ENCODE peak calls at places on chromosomes 6 and 20, in four cellular contexts. One of them, this sample, is unnamed.

GRCh38 chr20:39081255-39081654 is 119.1 kb downstream of the DHX35 start:
- DNase-seq in HEK293T: peak
- DNase-seq in HepG2: peak
- DNase-seq in GM12878: peak
- DNase-seq in this sample: peak

GRCh38 chr6:42520786-42521607 is 42.8 kb upstream of the UBR2 start:
- DNase-seq in GM12878: peak
- DNase-seq in HEK293T: no peak
- DNase-seq in HepG2: no peak
- DNase-seq in this sample: no peak

GRCh38 chr6:111667921-111668320 is 62.2 kb upstream of the TRAF3IP2 start:
- DNase-seq in GM12878: no peak
- DNase-seq in HEK293T: no peak
- DNase-seq in HepG2: no peak
- DNase-seq in this sample: no peak

GRCh38 chr6:161058746-161059145 is 67.2 kb downstream of the MAP3K4 start:
- DNase-seq in HepG2: no peak
- DNase-seq in HEK293T: no peak
- DNase-seq in GM12878: no peak
- DNase-seq in this sample: no peak

GRCh38 chr6:12353731-12354130 is 63.6 kb downstream of the EDN1 start:
- DNase-seq in HEK293T: no peak
- DNase-seq in HepG2: no peak
- DNase-seq in GM12878: no peak
- DNase-seq in this sample: no peak

GRCh38 chr20:60254901-60255411 is 296.7 kb downstream of the CDH26 start:
- DNase-seq in HEK293T: no peak
- DNase-seq in HepG2: no peak
- DNase-seq in GM12878: no peak
- DNase-seq in this sample: no peak

GRCh38 chr20:40565681-40566040 is 123.4 kb downstream of the MAFB start:
- DNase-seq in HepG2: no peak
- DNase-seq in GM12878: no peak
- DNase-seq in HEK293T: no peak
- DNase-seq in this sample: no peak

GRCh38 chr6:125191916-125192609 is 38.5 kb downstream of the TPD52L1 start:
- DNase-seq in GM12878: peak
- DNase-seq in HepG2: peak
- DNase-seq in HEK293T: peak
- DNase-seq in this sample: peak

GRCh38 chr20:19617256-19617655 is 140.8 kb upstream of the RIN2 start:
- DNase-seq in HEK293T: no peak
- DNase-seq in GM12878: no peak
- DNase-seq in HepG2: no peak
- DNase-seq in this sample: no peak

GRCh38 chr6:44932651-44933091 is 395.5 kb upstream of the RUNX2 start:
- DNase-seq in HepG2: no peak
- DNase-seq in GM12878: no peak
- DNase-seq in HEK293T: no peak
- DNase-seq in this sample: no peak

GRCh38 chr20:62651285-62652021 is 9.2 kb downstream of the SLCO4A1 start:
- DNase-seq in HepG2: no peak
- DNase-seq in HEK293T: no peak
- DNase-seq in GM12878: peak
- DNase-seq in this sample: no peak

GRCh38 chr20:44695295-44696230 is 19.6 kb upstream of the CCN5 start:
- DNase-seq in GM12878: no peak
- DNase-seq in HepG2: no peak
- DNase-seq in HEK293T: no peak
- DNase-seq in this sample: no peak

GRCh38 chr6:41642960-41643898 is 5.0 kb downstream of the MDFI start:
- DNase-seq in HepG2: no peak
- DNase-seq in HEK293T: no peak
- DNase-seq in GM12878: no peak
- DNase-seq in this sample: no peak

GRCh38 chr6:53112871-53113270 is 35.8 kb downstream of the GCM1 start:
- DNase-seq in GM12878: no peak
- DNase-seq in HepG2: no peak
- DNase-seq in HEK293T: no peak
- DNase-seq in this sample: no peak

GRCh38 chr6:43636312-43636667 is 650 bp downstream of the MAD2L1BP start:
- DNase-seq in GM12878: no peak
- DNase-seq in HEK293T: no peak
- DNase-seq in HepG2: no peak
- DNase-seq in this sample: peak

GRCh38 chr6:146999766-147000165 is 204.5 kb upstream of the STXBP5 start:
- DNase-seq in HepG2: no peak
- DNase-seq in HEK293T: no peak
- DNase-seq in GM12878: no peak
- DNase-seq in this sample: no peak

GRCh38 chr6:148258868-148259267 is 83.8 kb upstream of the SASH1 start:
- DNase-seq in HepG2: no peak
- DNase-seq in HEK293T: no peak
- DNase-seq in GM12878: no peak
- DNase-seq in this sample: no peak

GRCh38 chr6:80214436-80215022 is 108.1 kb downstream of the BCKDHB start:
- DNase-seq in HepG2: peak
- DNase-seq in HEK293T: peak
- DNase-seq in GM12878: no peak
- DNase-seq in this sample: peak

GRCh38 chr6:74991573-74992332 is 214.1 kb downstream of the COL12A1 start:
- DNase-seq in GM12878: no peak
- DNase-seq in HEK293T: no peak
- DNase-seq in HepG2: no peak
- DNase-seq in this sample: no peak

GRCh38 chr20:43590036-43590391 is 723 bp upstream of the IFT52 start:
- DNase-seq in GM12878: no peak
- DNase-seq in HEK293T: peak
- DNase-seq in HepG2: peak
- DNase-seq in this sample: no peak

GRCh38 chr20:48298851-48299484 is 513.7 kb upstream of the SULF2 start:
- DNase-seq in HEK293T: no peak
- DNase-seq in HepG2: peak
- DNase-seq in GM12878: no peak
- DNase-seq in this sample: no peak

GRCh38 chr6:6390849-6391602 is 70.6 kb upstream of the F13A1 start:
- DNase-seq in HEK293T: no peak
- DNase-seq in HepG2: no peak
- DNase-seq in GM12878: peak
- DNase-seq in this sample: no peak

GRCh38 chr20:63124092-63124781 is 91.7 kb downstream of the YTHDF1 start:
- DNase-seq in GM12878: no peak
- DNase-seq in HepG2: no peak
- DNase-seq in HEK293T: no peak
- DNase-seq in this sample: no peak

GRCh38 chr6:46704562-46704961 is 16.9 kb downstream of the TDRD6 start:
- DNase-seq in HEK293T: peak
- DNase-seq in GM12878: no peak
- DNase-seq in HepG2: peak
- DNase-seq in this sample: no peak

GRCh38 chr6:116764557-116764960 is 960 bp downstream of the FAM162B start:
- DNase-seq in HepG2: no peak
- DNase-seq in HEK293T: no peak
- DNase-seq in GM12878: no peak
- DNase-seq in this sample: no peak

GRCh38 chr6:157241411-157241979 is 81.8 kb downstream of the TMEM242 start:
- DNase-seq in HepG2: no peak
- DNase-seq in GM12878: no peak
- DNase-seq in HEK293T: no peak
- DNase-seq in this sample: no peak

GRCh38 chr20:63547484-63548480 is at the start of gene SRMS:
- DNase-seq in HepG2: no peak
- DNase-seq in HEK293T: no peak
- DNase-seq in GM12878: no peak
- DNase-seq in this sample: peak

GRCh38 chr6:41055149-41055548 is 2.1 kb downstream of the APOBEC2 start:
- DNase-seq in HepG2: no peak
- DNase-seq in HEK293T: no peak
- DNase-seq in GM12878: no peak
- DNase-seq in this sample: no peak

GRCh38 chr6:43812850-43813584 is 43.0 kb downstream of the VEGFA start:
- DNase-seq in HEK293T: no peak
- DNase-seq in GM12878: peak
- DNase-seq in HepG2: no peak
- DNase-seq in this sample: no peak

GRCh38 chr6:42068872-42069522 is 18.7 kb downstream of the TAF8 start:
- DNase-seq in GM12878: no peak
- DNase-seq in HEK293T: no peak
- DNase-seq in HepG2: no peak
- DNase-seq in this sample: no peak

GRCh38 chr6:90502866-90503407 is 83.9 kb downstream of the MAP3K7 start:
- DNase-seq in HEK293T: no peak
- DNase-seq in HepG2: peak
- DNase-seq in GM12878: no peak
- DNase-seq in this sample: peak

GRCh38 chr20:46746972-46747371 is 37.5 kb downstream of the SLC2A10 start:
- DNase-seq in HEK293T: no peak
- DNase-seq in GM12878: no peak
- DNase-seq in HepG2: no peak
- DNase-seq in this sample: no peak

GRCh38 chr6:32340242-32340641 is 31.5 kb downstream of the TSBP1 start:
- DNase-seq in HepG2: no peak
- DNase-seq in GM12878: no peak
- DNase-seq in HEK293T: no peak
- DNase-seq in this sample: no peak

GRCh38 chr6:139398658-139399057 is 24.2 kb upstream of the CITED2 start:
- DNase-seq in HepG2: no peak
- DNase-seq in GM12878: no peak
- DNase-seq in HEK293T: no peak
- DNase-seq in this sample: no peak

GRCh38 chr6:139406577-139407343 is 32.3 kb upstream of the CITED2 start:
- DNase-seq in HEK293T: no peak
- DNase-seq in HepG2: no peak
- DNase-seq in GM12878: no peak
- DNase-seq in this sample: no peak

GRCh38 chr6:139407718-139408222 is 33.3 kb upstream of the CITED2 start:
- DNase-seq in HepG2: no peak
- DNase-seq in HEK293T: no peak
- DNase-seq in GM12878: no peak
- DNase-seq in this sample: no peak

GRCh38 chr6:139402935-139403386 is 28.5 kb upstream of the CITED2 start:
- DNase-seq in GM12878: no peak
- DNase-seq in HepG2: no peak
- DNase-seq in HEK293T: no peak
- DNase-seq in this sample: no peak
- TF ChIP-seq TARDBP in GM12878: no peak
- TF ChIP-seq TARDBP in HepG2: no peak
- TF ChIP-seq TARDBP in HEK293T: no peak
- TF ChIP-seq TARDBP in this sample: no peak

DNA sequence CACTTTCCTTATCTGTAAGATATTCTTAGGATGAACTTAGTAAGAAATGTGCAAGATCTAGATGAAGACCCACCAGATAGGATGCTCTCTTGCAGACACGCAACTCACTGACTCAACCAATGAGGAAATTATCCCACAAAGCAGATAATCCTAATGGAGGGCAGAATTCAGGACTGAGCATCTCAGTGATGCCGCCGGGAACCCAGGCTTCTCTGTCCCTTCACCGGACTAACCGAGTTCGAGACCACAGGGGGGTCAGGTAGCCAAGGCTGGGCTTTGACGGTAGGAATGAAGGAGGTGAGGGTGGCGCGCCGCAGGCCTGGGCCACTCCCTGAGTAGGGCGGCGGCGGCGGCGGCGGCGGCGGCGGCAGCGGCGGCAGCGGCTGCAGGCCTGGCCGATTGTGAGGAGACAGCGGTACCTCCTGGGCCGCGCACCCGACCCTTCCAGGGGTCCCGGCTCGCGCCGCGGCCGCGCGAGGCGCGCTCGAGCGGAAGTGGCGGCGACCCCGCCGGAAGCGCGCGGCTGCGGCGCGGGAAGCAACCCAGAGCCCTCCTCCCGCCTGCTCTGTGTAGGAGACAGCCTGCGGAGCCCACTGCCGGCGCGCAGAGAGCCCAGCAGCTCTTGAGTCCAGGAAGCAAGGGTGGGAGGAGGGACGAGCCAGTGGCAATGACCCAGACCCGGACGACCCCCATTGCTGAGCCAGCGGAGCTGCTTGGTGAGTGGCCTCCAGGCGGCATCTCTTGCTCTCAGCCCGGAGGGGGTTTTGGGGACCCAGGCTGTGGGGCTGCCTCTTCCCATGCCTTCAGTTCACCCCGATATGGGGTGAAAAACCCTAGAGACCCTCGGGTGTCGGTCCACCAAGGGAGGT is at the start of gene KHDC1:
- DNase-seq in HepG2: no peak
- DNase-seq in GM12878: no peak
- DNase-seq in HEK293T: peak
- DNase-seq in this sample: peak
- TF ChIP-seq TARDBP in HepG2: no peak
- TF ChIP-seq TARDBP in GM12878: no peak
- TF ChIP-seq TARDBP in HEK293T: no peak
- TF ChIP-seq TARDBP in this sample: no peak

DNA sequence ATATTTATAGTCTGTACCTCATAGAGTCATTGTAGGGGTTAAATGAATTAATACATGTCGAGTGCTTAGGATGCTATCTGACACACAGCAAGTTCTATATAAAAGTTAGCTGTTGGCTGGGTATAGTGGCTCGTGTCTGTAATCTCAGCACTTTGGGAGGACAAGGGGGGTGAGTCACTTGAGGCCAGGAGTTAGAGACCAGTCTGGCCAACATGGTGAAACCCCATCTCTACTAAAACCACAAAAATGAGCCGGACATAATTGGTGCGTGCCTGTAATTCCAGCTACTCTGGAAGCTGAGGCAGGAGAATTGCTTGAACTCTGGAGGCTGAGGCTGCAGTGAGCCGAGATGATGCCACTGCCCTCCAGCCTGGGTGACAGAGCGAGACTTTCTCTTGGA is 222.9 kb downstream of the UBE3D start:
- DNase-seq in HEK293T: no peak
- DNase-seq in GM12878: no peak
- DNase-seq in HepG2: no peak
- DNase-seq in this sample: no peak
- TF ChIP-seq TARDBP in HEK293T: no peak
- TF ChIP-seq TARDBP in GM12878: no peak
- TF ChIP-seq TARDBP in HepG2: no peak
- TF ChIP-seq TARDBP in this sample: no peak

GRCh38 chr6:98833101-98834059 is 994 bp upstream of the POU3F2 start:
- DNase-seq in HepG2: no peak
- DNase-seq in GM12878: no peak
- DNase-seq in HEK293T: peak
- DNase-seq in this sample: no peak
- TF ChIP-seq TARDBP in HepG2: no peak
- TF ChIP-seq TARDBP in GM12878: no peak
- TF ChIP-seq TARDBP in HEK293T: no peak
- TF ChIP-seq TARDBP in this sample: no peak

This sample was measured in K562.